ENCODE peak calls at places on chromosomes 16 and 17, in five cellular contexts. One of them, this sample, is unnamed.

GRCh38 chr17:17900615-17901520 is 64.1 kb upstream of the SREBF1 start:
- DNase-seq in H1: no peak
- DNase-seq in HCT116: peak
- DNase-seq in HepG2: peak
- DNase-seq in GM12878: no peak
- DNase-seq in this sample: no peak

GRCh38 chr17:82702161-82702932 is 3.8 kb upstream of the RAB40B start:
- DNase-seq in H1: no peak
- DNase-seq in HCT116: no peak
- DNase-seq in HepG2: no peak
- DNase-seq in GM12878: no peak
- DNase-seq in this sample: no peak

GRCh38 chr17:30378191-30378796 is 433 bp upstream of the CPD start:
- DNase-seq in H1: peak
- DNase-seq in HCT116: no peak
- DNase-seq in HepG2: no peak
- DNase-seq in GM12878: no peak
- DNase-seq in this sample: peak

GRCh38 chr17:17845046-17845775 is 8.4 kb upstream of the SREBF1 start:
- DNase-seq in H1: no peak
- DNase-seq in HCT116: no peak
- DNase-seq in HepG2: no peak
- DNase-seq in GM12878: no peak
- DNase-seq in this sample: no peak

GRCh38 chr16:12613131-12613991 is 190.3 kb downstream of the CPPED1 start:
- DNase-seq in H1: no peak
- DNase-seq in HCT116: peak
- DNase-seq in HepG2: peak
- DNase-seq in GM12878: peak
- DNase-seq in this sample: no peak

GRCh38 chr17:35294756-35295155 is 51.9 kb downstream of the SLFN5 start:
- DNase-seq in H1: no peak
- DNase-seq in HCT116: no peak
- DNase-seq in HepG2: no peak
- DNase-seq in GM12878: no peak
- DNase-seq in this sample: no peak

GRCh38 chr16:3149630-3150345 is 15.0 kb downstream of the ZNF213 start:
- DNase-seq in H1: peak
- DNase-seq in HCT116: no peak
- DNase-seq in HepG2: no peak
- DNase-seq in GM12878: no peak
- DNase-seq in this sample: peak

GRCh38 chr17:75639771-75640555 is 6.7 kb downstream of the SMIM5 start:
- DNase-seq in H1: no peak
- DNase-seq in HCT116: no peak
- DNase-seq in HepG2: no peak
- DNase-seq in GM12878: no peak
- DNase-seq in this sample: no peak

GRCh38 chr16:61179571-61179970 is 856.7 kb downstream of the CDH8 start:
- DNase-seq in H1: no peak
- DNase-seq in HCT116: no peak
- DNase-seq in HepG2: no peak
- DNase-seq in GM12878: no peak
- DNase-seq in this sample: no peak

GRCh38 chr16:89009343-89010209 is 32.6 kb upstream of the CBFA2T3 start:
- DNase-seq in H1: peak
- DNase-seq in HCT116: no peak
- DNase-seq in HepG2: no peak
- DNase-seq in GM12878: no peak
- DNase-seq in this sample: peak

GRCh38 chr17:71948703-71949422 is 172.0 kb upstream of the SOX9 start:
- DNase-seq in H1: no peak
- DNase-seq in HCT116: no peak
- DNase-seq in HepG2: no peak
- DNase-seq in GM12878: no peak
- DNase-seq in this sample: no peak

GRCh38 chr17:72609501-72609900 is 483.0 kb downstream of the SLC39A11 start:
- DNase-seq in H1: no peak
- DNase-seq in HCT116: peak
- DNase-seq in HepG2: no peak
- DNase-seq in GM12878: no peak
- DNase-seq in this sample: no peak

GRCh38 chr16:29694384-29695195 is 15.6 kb downstream of the QPRT start:
- DNase-seq in H1: no peak
- DNase-seq in HCT116: no peak
- DNase-seq in HepG2: no peak
- DNase-seq in GM12878: no peak
- DNase-seq in this sample: no peak

GRCh38 chr17:564526-564925 is 150.1 kb downstream of the VPS53 start:
- DNase-seq in H1: no peak
- DNase-seq in HCT116: no peak
- DNase-seq in HepG2: no peak
- DNase-seq in GM12878: no peak
- DNase-seq in this sample: no peak

GRCh38 chr16:9322735-9323134 is 231.3 kb downstream of the HAPSTR1 start:
- DNase-seq in H1: no peak
- DNase-seq in HCT116: no peak
- DNase-seq in HepG2: no peak
- DNase-seq in GM12878: no peak
- DNase-seq in this sample: no peak

GRCh38 chr16:9318764-9319163 is 227.3 kb downstream of the HAPSTR1 start:
- DNase-seq in H1: no peak
- DNase-seq in HCT116: no peak
- DNase-seq in HepG2: no peak
- DNase-seq in GM12878: no peak
- DNase-seq in this sample: no peak

GRCh38 chr16:9328386-9328785 is 236.9 kb downstream of the HAPSTR1 start:
- DNase-seq in H1: no peak
- DNase-seq in HCT116: no peak
- DNase-seq in HepG2: no peak
- DNase-seq in GM12878: no peak
- DNase-seq in this sample: no peak

GRCh38 chr16:9323170-9323569 is 231.7 kb downstream of the HAPSTR1 start:
- DNase-seq in H1: no peak
- DNase-seq in HCT116: no peak
- DNase-seq in HepG2: no peak
- DNase-seq in GM12878: no peak
- DNase-seq in this sample: no peak
- TF ChIP-seq ATF3 in H1: no peak
- TF ChIP-seq ATF3 in HCT116: no peak
- TF ChIP-seq ATF3 in HepG2: no peak
- TF ChIP-seq ATF3 in GM12878: no peak
- TF ChIP-seq ATF3 in this sample: no peak

GRCh38 chr17:8494506-8495111 is 58.9 kb downstream of the NDEL1 start:
- DNase-seq in H1: no peak
- DNase-seq in HCT116: no peak
- DNase-seq in HepG2: no peak
- DNase-seq in GM12878: no peak
- DNase-seq in this sample: no peak
- TF ChIP-seq ATF3 in H1: no peak
- TF ChIP-seq ATF3 in HCT116: no peak
- TF ChIP-seq ATF3 in HepG2: no peak
- TF ChIP-seq ATF3 in GM12878: no peak
- TF ChIP-seq ATF3 in this sample: no peak

DNA sequence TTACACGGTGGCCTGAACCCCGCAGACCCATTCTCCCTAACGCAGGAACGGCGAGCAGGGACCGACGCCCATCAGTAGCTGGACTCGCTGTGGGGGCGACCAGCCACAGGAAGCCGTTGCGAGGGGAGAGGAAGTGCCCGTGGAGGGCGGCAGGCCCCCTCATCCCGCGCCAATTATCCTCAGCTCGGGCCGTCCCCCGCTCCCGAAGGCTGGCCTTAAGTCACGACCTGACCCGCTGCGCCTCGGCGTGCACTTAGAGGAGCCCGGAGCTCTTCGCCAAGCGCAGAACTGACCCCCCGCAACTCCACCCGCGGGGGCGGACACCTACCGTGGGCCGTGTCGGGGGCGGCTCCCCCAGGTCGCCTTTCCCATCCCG is 401 bp downstream of the ARL16 start:
- DNase-seq in H1: no peak
- DNase-seq in HCT116: no peak
- DNase-seq in HepG2: no peak
- DNase-seq in GM12878: no peak
- DNase-seq in this sample: no peak
- TF ChIP-seq ATF3 in H1: no peak
- TF ChIP-seq ATF3 in HCT116: no peak
- TF ChIP-seq ATF3 in HepG2: no peak
- TF ChIP-seq ATF3 in GM12878: no peak
- TF ChIP-seq ATF3 in this sample: no peak

DNA sequence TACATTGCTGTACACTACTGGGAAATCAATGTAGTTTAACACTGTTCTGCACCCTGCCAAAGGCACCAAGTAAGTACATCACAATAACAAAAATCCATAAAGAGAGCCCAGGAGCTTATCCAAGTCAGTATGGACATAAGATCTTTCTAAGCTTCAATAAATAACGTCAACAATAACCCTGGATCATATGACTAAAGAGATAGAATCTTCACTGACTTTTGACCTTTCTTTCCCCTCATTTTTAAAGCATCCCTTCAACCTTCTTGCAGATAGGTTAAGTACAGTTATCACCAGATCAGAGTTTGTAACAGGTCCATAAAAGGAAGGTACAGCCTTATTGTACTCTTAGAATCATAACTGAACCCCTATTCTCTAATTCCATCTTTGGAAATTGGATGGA is 2.3 kb downstream of the CEP20 start:
- DNase-seq in H1: no peak
- DNase-seq in HCT116: no peak
- DNase-seq in HepG2: no peak
- DNase-seq in GM12878: no peak
- DNase-seq in this sample: no peak
- TF ChIP-seq ATF3 in H1: no peak
- TF ChIP-seq ATF3 in HCT116: no peak
- TF ChIP-seq ATF3 in HepG2: no peak
- TF ChIP-seq ATF3 in GM12878: no peak
- TF ChIP-seq ATF3 in this sample: no peak

GRCh38 chr16:85649978-85650863 is 37.1 kb downstream of the GSE1 start:
- DNase-seq in H1: no peak
- DNase-seq in HCT116: no peak
- DNase-seq in HepG2: no peak
- DNase-seq in GM12878: no peak
- DNase-seq in this sample: no peak
- TF ChIP-seq ATF3 in H1: no peak
- TF ChIP-seq ATF3 in HCT116: no peak
- TF ChIP-seq ATF3 in HepG2: no peak
- TF ChIP-seq ATF3 in GM12878: no peak
- TF ChIP-seq ATF3 in this sample: no peak

GRCh38 chr17:56624315-56624714 is 30.8 kb downstream of the NOG start:
- DNase-seq in H1: no peak
- DNase-seq in HCT116: no peak
- DNase-seq in HepG2: no peak
- DNase-seq in GM12878: no peak
- DNase-seq in this sample: no peak
- TF ChIP-seq ATF3 in H1: no peak
- TF ChIP-seq ATF3 in HCT116: no peak
- TF ChIP-seq ATF3 in HepG2: no peak
- TF ChIP-seq ATF3 in GM12878: no peak
- TF ChIP-seq ATF3 in this sample: no peak

GRCh38 chr16:30895592-30896202 is 717 bp upstream of the CTF1 start:
- DNase-seq in H1: no peak
- DNase-seq in HCT116: peak
- DNase-seq in HepG2: no peak
- DNase-seq in GM12878: no peak
- DNase-seq in this sample: no peak

GRCh38 chr16:30893744-30894539 is at the start of gene BCL7C:
- DNase-seq in H1: peak
- DNase-seq in HCT116: peak
- DNase-seq in HepG2: peak
- DNase-seq in GM12878: no peak
- DNase-seq in this sample: peak

GRCh38 chr16:30892670-30893069 is 1.2 kb downstream of the BCL7C start:
- DNase-seq in H1: no peak
- DNase-seq in HCT116: no peak
- DNase-seq in HepG2: no peak
- DNase-seq in GM12878: no peak
- DNase-seq in this sample: no peak

GRCh38 chr16:30894540-30895368 is 877 bp upstream of the BCL7C start:
- DNase-seq in H1: no peak
- DNase-seq in HCT116: no peak
- DNase-seq in HepG2: no peak
- DNase-seq in GM12878: no peak
- DNase-seq in this sample: no peak

DNA sequence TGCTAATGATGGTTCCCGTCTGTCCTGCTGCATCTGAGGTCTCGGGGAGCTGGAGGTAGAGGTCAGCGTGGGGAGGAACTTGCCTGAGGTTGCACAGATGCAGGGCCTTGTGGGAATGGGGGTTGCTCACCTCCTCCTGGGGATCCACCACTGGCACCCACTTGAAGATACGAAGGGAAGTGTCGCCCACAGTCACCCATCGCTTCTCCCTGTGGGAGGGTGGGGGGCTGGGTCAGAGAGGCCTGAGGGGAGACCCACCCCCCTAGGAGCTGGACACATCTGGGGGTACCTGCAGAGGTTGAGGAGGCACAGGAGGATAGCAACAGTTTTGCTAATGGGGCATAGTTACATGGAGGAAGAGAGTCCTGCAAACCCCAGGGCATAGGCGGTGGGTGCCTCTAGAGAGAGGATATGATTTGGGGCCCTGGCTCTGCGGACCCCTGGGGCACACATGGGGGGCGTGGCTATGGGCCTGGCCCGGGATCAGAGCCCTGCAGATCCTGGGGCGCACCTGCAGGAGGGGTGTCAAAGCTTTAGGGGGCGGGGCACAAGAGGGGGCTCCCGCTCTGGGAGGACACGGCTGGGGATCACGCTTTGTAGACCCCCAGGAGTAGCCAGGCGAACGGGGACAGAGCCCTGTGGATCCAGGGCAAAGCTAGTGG is 664 bp downstream of the BCL7C start:
- DNase-seq in H1: peak
- DNase-seq in HCT116: no peak
- DNase-seq in HepG2: no peak
- DNase-seq in GM12878: no peak
- DNase-seq in this sample: peak
- TF ChIP-seq ATF3 in H1: no peak
- TF ChIP-seq ATF3 in HCT116: no peak
- TF ChIP-seq ATF3 in HepG2: no peak
- TF ChIP-seq ATF3 in GM12878: no peak
- TF ChIP-seq ATF3 in this sample: no peak

DNA sequence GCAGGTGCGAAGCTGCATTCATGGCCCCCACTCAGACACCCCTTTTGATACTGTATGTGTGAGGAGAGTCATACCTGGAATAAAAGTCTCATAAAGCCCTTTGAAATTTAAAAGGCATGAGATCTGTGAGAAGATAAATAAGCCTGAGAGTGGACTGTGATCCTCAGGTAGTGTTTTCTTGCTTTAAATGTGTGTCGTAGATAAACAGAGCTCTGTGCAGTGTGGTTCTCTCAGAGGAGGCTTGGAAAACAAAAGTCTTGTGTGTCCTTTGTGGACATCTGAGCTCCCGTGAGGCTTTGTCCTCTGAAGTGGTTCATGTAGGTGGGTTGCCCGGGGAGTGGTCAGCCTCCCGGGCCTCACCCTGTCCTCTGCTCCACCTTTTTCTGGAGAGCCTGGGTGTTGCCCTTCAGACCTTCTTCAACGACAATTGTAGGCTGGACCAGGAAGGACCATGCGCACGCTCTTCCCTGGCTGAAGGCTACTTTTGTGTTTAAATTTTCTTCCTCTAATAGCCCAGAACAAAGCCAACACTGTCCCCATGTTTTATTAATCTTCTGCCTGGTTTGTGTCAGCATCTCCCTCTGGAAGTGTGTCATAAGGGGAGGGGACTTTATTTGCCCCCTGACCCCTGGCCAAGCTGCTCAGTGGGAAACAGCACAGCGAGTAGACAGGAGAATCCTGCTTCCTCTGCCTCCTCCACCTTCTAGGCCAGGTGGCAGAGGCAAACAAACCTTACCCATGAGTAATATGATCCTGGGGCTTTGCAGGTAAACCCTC is 151.2 kb downstream of the MSI2 start:
- DNase-seq in H1: no peak
- DNase-seq in HCT116: no peak
- DNase-seq in HepG2: peak
- DNase-seq in GM12878: no peak
- DNase-seq in this sample: no peak
- TF ChIP-seq ATF3 in H1: no peak
- TF ChIP-seq ATF3 in HCT116: no peak
- TF ChIP-seq ATF3 in HepG2: no peak
- TF ChIP-seq ATF3 in GM12878: no peak
- TF ChIP-seq ATF3 in this sample: no peak